ENCODE peak calls at places on chromosome 18, in four cellular contexts. P is fibroblast of lung; T is effector memory CD4-positive, alpha-beta T cell; Q is neural progenitor cell. L is an unnamed sample. For H3K4me1, the result is how much of the 10 kb centered on the place peaks cover.

GRCh38 chr18:47969851-47970250 is 39.4 kb upstream of the SMAD2 start:
- DNase-seq in T (no peak), Q (no peak), P (peak), L (no peak)

GRCh38 chr18:48657446-48658120 is 118.8 kb downstream of the CTIF start:
- DNase-seq in P (no peak), Q (peak), T (no peak), L (no peak)

GRCh38 chr18:78782951-78783563 is 196.6 kb upstream of the SALL3 start:
- DNase-seq in P (no peak), T (no peak), Q (no peak), L (no peak)

GRCh38 chr18:50586710-50587109 is 26.8 kb downstream of the MAPK4 start:
- DNase-seq in T (no peak), P (no peak), Q (no peak), L (no peak)

GRCh38 chr18:495017-495416 is 5.5 kb downstream of the COLEC12 start:
- DNase-seq in T (no peak), P (peak), Q (no peak), L (no peak)

GRCh38 chr18:77056399-77057015 is 76.1 kb downstream of the MBP start:
- DNase-seq in Q (peak), P (no peak), T (no peak), L (no peak)

GRCh38 chr18:65983750-65984149 is 232.9 kb downstream of the CDH7 start:
- DNase-seq in Q (peak), P (no peak), T (no peak), L (no peak)

GRCh38 chr18:40452599-40452998 is 1502.4 kb upstream of the PIK3C3 start:
- DNase-seq in T (no peak), P (no peak), Q (no peak), L (no peak)

GRCh38 chr18:68056936-68057335 is 540.4 kb upstream of the DSEL start:
- DNase-seq in T (no peak), P (peak), Q (no peak), L (no peak)

GRCh38 chr18:42614619-42615293 is 500.7 kb downstream of the RIT2 start:
- DNase-seq in T (no peak), P (peak), Q (no peak), L (no peak)

GRCh38 chr18:43680096-43680495 is 402.8 kb upstream of the SYT4 start:
- DNase-seq in T (no peak), Q (no peak), P (peak), L (no peak)

GRCh38 chr18:78699516-78699915 is 280.1 kb upstream of the SALL3 start:
- DNase-seq in Q (no peak), T (no peak), P (no peak), L (no peak)

GRCh38 chr18:58762781-58763171 is 91.5 kb downstream of the MALT1 start:
- DNase-seq in T (no peak), Q (no peak), P (no peak), L (no peak)

GRCh38 chr18:12155996-12156395 is 62.4 kb downstream of the ANKRD62 start:
- DNase-seq in T (no peak), P (no peak), Q (no peak), L (no peak)

GRCh38 chr18:49878567-49878966 is 65.2 kb upstream of the ACAA2 start:
- DNase-seq in P (peak), Q (no peak), T (no peak), L (no peak)

GRCh38 chr18:33804258-33804657 is 226.2 kb downstream of the ASXL3 start:
- DNase-seq in P (peak), T (no peak), Q (no peak), L (no peak)

GRCh38 chr18:32730620-32731021 is 42.2 kb downstream of the KLHL14 start:
- DNase-seq in T (no peak), P (peak), Q (no peak), L (peak)

GRCh38 chr18:63758616-63759015 is 16.6 kb upstream of the SERPINB7 start:
- DNase-seq in P (peak), Q (no peak), T (no peak), L (no peak)

GRCh38 chr18:12517142-12517541 is 109.4 kb downstream of the PRELID3A start:
- DNase-seq in Q (no peak), P (no peak), T (no peak), L (no peak)

GRCh38 chr18:79600141-79600540 is 79.5 kb upstream of the CTDP1 start:
- DNase-seq in T (no peak), P (no peak), Q (no peak), L (peak)

GRCh38 chr18:50630895-50631294 is 71.0 kb downstream of the MAPK4 start:
- DNase-seq in Q (no peak), P (no peak), T (no peak), L (no peak)

GRCh38 chr18:50879302-50880107 is 587 bp downstream of the ME2 start:
- DNase-seq in P (peak), T (peak), Q (no peak), L (peak)

GRCh38 chr18:77086034-77086433 is 46.5 kb downstream of the MBP start:
- DNase-seq in T (no peak), Q (no peak), P (peak), L (no peak)

DNA sequence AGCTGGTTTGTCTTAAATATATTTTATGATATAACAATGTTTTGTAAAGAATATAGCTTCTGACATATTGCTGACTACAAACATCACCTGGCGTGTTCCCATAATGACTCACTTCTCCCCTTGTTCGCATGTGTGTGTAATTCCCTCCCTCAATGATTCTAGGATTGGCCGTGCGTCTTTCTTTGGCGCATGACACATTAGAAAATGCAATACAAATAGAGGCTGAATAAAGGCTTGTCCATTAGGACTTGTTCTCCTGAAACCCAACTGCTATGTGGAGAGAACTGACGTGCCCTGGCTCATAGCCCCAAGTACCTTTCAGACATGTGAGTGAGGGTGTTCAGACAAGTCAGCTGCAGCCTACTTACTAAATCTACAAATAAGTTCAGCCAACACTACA is 159.7 kb upstream of the CDH20 start:
- DNase-seq in Q (no peak), T (no peak), P (peak), L (no peak)
- H3K4me1 ChIP-seq in Q (under half), T (under half), P (under half), L (under half)

GRCh38 chr18:24200899-24201298 is 62.0 kb downstream of the CABYR start:
- DNase-seq in Q (no peak), T (no peak), P (no peak), L (no peak)
- H3K4me1 ChIP-seq in Q (under half), T (under half), P (under half), L (under half)

GRCh38 chr18:74289137-74289536 is 2.6 kb downstream of the CYB5A start:
- DNase-seq in T (no peak), Q (no peak), P (peak), L (no peak)
- H3K4me1 ChIP-seq in T (under half), Q (under half), P (under half), L (under half)

GRCh38 chr18:57211412-57211750 is 64.5 kb downstream of the BOD1L2 start:
- DNase-seq in Q (no peak), T (no peak), P (no peak), L (no peak)

GRCh38 chr18:57210101-57210661 is 63.3 kb downstream of the BOD1L2 start:
- DNase-seq in Q (peak), T (no peak), P (peak), L (no peak)

GRCh38 chr18:57211776-57212175 is 64.9 kb downstream of the BOD1L2 start:
- DNase-seq in Q (no peak), P (no peak), T (no peak), L (no peak)

GRCh38 chr18:57209697-57210096 is 62.8 kb downstream of the BOD1L2 start:
- DNase-seq in Q (no peak), P (no peak), T (no peak), L (no peak)

GRCh38 chr18:57210711-57211411 is 64.0 kb downstream of the BOD1L2 start:
- DNase-seq in T (no peak), Q (no peak), P (peak), L (no peak)
- H3K4me1 ChIP-seq in T (under half), Q (under half), P (under half), L (under half)

DNA sequence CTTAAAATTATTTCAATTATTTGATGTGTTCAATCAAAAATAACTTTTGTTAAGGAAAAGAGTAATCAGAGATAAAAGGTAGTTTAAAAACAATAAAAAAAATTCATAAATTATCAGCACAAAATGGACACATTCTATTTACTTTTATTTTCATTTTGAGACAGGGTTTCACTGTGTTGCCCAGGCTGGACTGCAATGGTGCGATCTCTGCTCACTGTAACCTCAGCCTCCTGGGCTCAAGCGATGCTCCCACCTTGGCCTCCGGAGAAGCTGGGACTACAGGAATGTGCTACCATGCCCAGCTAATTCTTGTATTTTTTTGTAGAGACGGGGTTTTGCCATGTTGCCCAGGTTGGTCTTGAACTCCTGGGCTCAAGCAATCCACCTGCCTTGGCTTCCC is 47.1 kb downstream of the LPIN2 start:
- DNase-seq in P (no peak), Q (no peak), T (no peak), L (no peak)
- H3K4me1 ChIP-seq in P (under half), Q (under half), T (half or more), L (half or more)

DNA sequence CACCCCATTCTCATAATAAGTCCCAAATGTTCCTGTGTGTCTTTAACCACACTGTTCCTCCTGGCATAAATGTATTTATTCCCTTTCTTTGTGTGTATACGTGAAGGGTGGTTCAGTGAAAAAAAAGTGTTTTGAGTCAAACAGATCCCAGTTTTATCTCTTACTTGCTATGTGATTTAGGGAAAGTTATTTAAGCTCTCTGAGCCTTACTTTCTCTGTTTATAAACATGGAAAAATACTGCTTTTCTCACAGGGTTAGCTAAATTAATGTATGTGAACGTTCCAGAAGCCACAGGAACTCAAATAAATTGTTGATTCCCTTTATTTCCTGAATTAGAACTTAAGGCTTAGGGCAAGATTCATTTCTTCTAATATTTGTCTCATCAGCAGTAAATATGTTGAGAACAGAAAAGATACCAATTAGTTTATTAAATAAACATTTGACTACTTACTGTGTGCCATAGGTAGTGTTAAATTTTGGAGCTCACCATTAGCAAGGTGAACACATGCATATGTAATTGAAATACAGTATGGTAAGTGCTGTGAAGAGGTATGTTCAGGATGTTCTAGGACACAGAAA is 33.2 kb downstream of the RALBP1 start:
- DNase-seq in P (no peak), T (no peak), Q (no peak), L (no peak)
- H3K4me1 ChIP-seq in P (under half), T (under half), Q (under half), L (under half)

GRCh38 chr18:45775726-45776125 is 49.7 kb upstream of the SIGLEC15 start:
- DNase-seq in P (no peak), T (no peak), Q (no peak), L (no peak)

GRCh38 chr18:45771587-45771986 is 47.6 kb downstream of the SLC14A1 start:
- DNase-seq in P (peak), Q (no peak), T (no peak), L (no peak)

GRCh38 chr18:45775241-45775676 is 50.2 kb upstream of the SIGLEC15 start:
- DNase-seq in Q (peak), P (peak), T (peak), L (peak)

GRCh38 chr18:45772081-45772480 is 48.1 kb downstream of the SLC14A1 start:
- DNase-seq in Q (no peak), P (no peak), T (no peak), L (no peak)

GRCh38 chr18:45774065-45774521 is 50.1 kb downstream of the SLC14A1 start:
- DNase-seq in P (peak), T (no peak), Q (no peak), L (no peak)
- H3K4me1 ChIP-seq in P (under half), T (under half), Q (under half), L (under half)

GRCh38 chr18:72316497-72316896 is 227.6 kb downstream of the CBLN2 start:
- DNase-seq in T (no peak), P (no peak), Q (no peak), L (no peak)
- H3K4me1 ChIP-seq in T (under half), P (under half), Q (under half), L (under half)